ENCODE peak calls at places on chromosomes 16 and 17, in five cellular contexts. Q is GM12878, K is IMR-90, G is K562, V is HepG2. S is an unnamed sample.

GRCh38 chr16:10682604-10683003 is 12.1 kb downstream of the TEKT5 start:
- DNase-seq in Q (no peak), K (no peak), G (no peak), V (no peak), S (no peak)

GRCh38 chr16:69840975-69841374 is 78.8 kb downstream of the WWP2 start:
- DNase-seq in Q (no peak), K (no peak), G (no peak), V (no peak), S (no peak)

GRCh38 chr17:78046923-78047322 is 81.6 kb downstream of the TMC6 start:
- DNase-seq in Q (no peak), K (no peak), G (no peak), V (no peak), S (no peak)

GRCh38 chr17:67466251-67466650 is 89.2 kb downstream of the PITPNC1 start:
- DNase-seq in Q (no peak), K (no peak), G (no peak), V (no peak), S (no peak)

GRCh38 chr17:63150994-63151464 is 185.0 kb downstream of the TANC2 start:
- DNase-seq in Q (no peak), K (peak; percentile 80), G (no peak), V (no peak), S (peak; percentile 40)

GRCh38 chr17:28728364-28729200 is at the start of gene NEK8:
- DNase-seq in Q (peak; percentile 88), K (peak; percentile 90), G (peak; percentile 98), V (peak; percentile 94), S (peak; percentile 93)

GRCh38 chr16:75252946-75253911 is 1.8 kb upstream of the BCAR1 start:
- DNase-seq in Q (no peak), K (peak; percentile 74), G (no peak), V (no peak), S (no peak)

GRCh38 chr16:3094289-3095027 is 4.6 kb downstream of the ZSCAN10 start:
- DNase-seq in Q (no peak), K (peak; percentile 23), G (peak; percentile 69), V (peak; percentile 55), S (peak; percentile 59)

GRCh38 chr17:58238147-58238634 is at the start of gene LPO:
- DNase-seq in Q (no peak), K (no peak), G (no peak), V (no peak), S (no peak)

GRCh38 chr17:64466019-64466735 is 17.3 kb downstream of the MILR1 start:
- DNase-seq in Q (no peak), K (no peak), G (no peak), V (no peak), S (no peak)

GRCh38 chr16:75304521-75305363 is 53.3 kb upstream of the BCAR1 start:
- DNase-seq in Q (no peak), K (peak; percentile 89), G (peak; percentile 56), V (peak; percentile 67), S (no peak)

GRCh38 chr16:64791756-64792155 is 330.1 kb downstream of the CDH11 start:
- DNase-seq in Q (no peak), K (peak; percentile 20), G (no peak), V (no peak), S (no peak)

GRCh38 chr17:7178973-7179316 is 225 bp downstream of the ASGR1 start:
- DNase-seq in Q (no peak), K (no peak), G (no peak), V (no peak), S (no peak)

GRCh38 chr16:81600275-81600674 is 155.7 kb downstream of the CMIP start:
- DNase-seq in Q (no peak), K (peak; percentile 62), G (no peak), V (peak; percentile 84), S (peak; percentile 81)

GRCh38 chr16:2530629-2531318 is 434 bp downstream of the CEMP1 start:
- DNase-seq in Q (no peak), K (no peak), G (no peak), V (no peak), S (peak; percentile 46)

GRCh38 chr17:79695293-79696158 is 35.2 kb upstream of the ENPP7 start:
- DNase-seq in Q (no peak), K (no peak), G (no peak), V (no peak), S (peak; percentile 75)

GRCh38 chr16:1989209-1989825 is 453 bp upstream of the SYNGR3 start:
- DNase-seq in Q (no peak), K (no peak), G (no peak), V (no peak), S (no peak)

GRCh38 chr16:20875358-20875656 is 24.9 kb downstream of the DCUN1D3 start:
- DNase-seq in Q (no peak), K (no peak), G (no peak), V (no peak), S (no peak)

GRCh38 chr17:77693776-77694175 is 264.7 kb upstream of the TNRC6C start:
- DNase-seq in Q (no peak), K (no peak), G (no peak), V (no peak), S (no peak)

GRCh38 chr17:50956750-50957523 is 90.8 kb upstream of the TOB1 start:
- DNase-seq in Q (no peak), K (peak; percentile 54), G (peak; percentile 78), V (peak; percentile 70), S (peak; percentile 75)

GRCh38 chr17:1606352-1606985 is 22.2 kb downstream of the SLC43A2 start:
- DNase-seq in Q (no peak), K (no peak), G (no peak), V (no peak), S (no peak)

GRCh38 chr17:62085511-62086408 is 20.7 kb upstream of the MED13 start:
- DNase-seq in Q (no peak), K (peak; percentile 62), G (peak; percentile 22), V (peak; percentile 79), S (no peak)

GRCh38 chr17:65473363-65473762 is 88.1 kb downstream of the AXIN2 start:
- DNase-seq in Q (no peak), K (no peak), G (no peak), V (no peak), S (no peak)

DNA sequence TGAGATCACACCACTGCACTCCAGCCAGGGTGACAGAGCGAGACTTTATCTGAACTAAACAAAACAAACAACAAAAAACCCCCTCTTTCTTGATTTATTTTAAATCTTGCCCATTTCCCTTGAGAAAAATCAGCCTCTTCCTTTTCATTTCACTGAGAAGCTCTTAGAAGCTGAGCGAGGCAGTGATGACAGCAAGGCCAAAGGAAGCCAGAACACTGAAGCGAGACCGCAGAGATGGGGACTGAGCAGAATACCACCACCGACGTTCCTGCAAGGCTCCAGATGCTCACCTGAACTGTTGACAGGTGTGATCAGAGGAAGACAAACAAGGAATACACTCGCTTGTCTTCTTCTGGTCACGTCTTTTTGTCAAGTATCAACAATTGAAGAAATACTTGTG is 30.5 kb upstream of the IRF8 start:
- DNase-seq in Q (no peak), K (no peak), G (no peak), V (no peak), S (no peak)
- TF ChIP-seq MXI1 in Q (no peak), K (no peak), G (no peak), V (no peak), S (no peak)

DNA sequence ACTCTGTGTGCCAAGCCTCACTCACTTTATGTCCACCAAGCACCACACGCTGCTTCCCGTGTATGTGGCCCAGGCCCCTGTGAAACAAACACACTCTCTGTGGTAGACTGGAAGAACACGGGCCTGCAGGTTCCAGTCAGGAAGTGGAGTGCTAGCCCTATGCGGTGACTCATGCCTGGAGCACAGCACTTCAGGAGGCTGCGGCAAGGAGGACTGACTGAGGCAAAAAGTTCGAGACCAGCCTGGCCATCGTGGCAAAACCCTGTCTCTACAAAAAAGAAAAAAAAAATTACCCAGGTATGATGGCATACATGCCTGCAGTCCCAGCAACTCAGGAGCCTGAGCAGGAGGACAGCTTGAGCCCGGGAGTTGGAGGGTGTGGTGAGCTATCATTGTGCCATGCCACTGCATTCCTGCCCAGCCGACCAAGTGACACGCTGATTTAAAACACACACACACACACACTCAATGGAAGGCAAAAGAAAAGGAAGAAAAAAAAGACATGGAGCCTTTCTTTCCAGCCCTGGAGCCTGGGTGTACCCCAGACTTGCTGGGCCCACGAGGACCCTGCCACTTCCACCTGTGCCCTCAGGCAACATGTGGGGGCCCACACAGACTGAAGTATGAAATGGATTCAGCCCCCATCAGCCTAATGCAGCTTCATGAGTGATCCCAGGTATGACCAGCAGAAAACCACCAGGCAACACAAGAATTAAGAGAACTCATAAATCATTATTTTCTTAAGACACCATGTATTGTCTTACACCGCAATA is 126.6 kb downstream of the ANKRD11 start:
- DNase-seq in Q (no peak), K (peak; percentile 86), G (no peak), V (peak; percentile 51), S (peak; percentile 21)
- TF ChIP-seq MXI1 in Q (no peak), K (no peak), G (no peak), V (no peak), S (no peak)

GRCh38 chr17:33015716-33016346 is 24.2 kb downstream of the SPACA3 start:
- DNase-seq in Q (no peak), K (no peak), G (no peak), V (no peak), S (no peak)

GRCh38 chr17:33016920-33017319 is 25.3 kb downstream of the SPACA3 start:
- DNase-seq in Q (no peak), K (no peak), G (no peak), V (no peak), S (no peak)

GRCh38 chr17:33014751-33015150 is 23.1 kb downstream of the SPACA3 start:
- DNase-seq in Q (no peak), K (peak; percentile 14), G (no peak), V (peak; percentile 15), S (peak; percentile 77)

GRCh38 chr17:33013596-33014375 is 22.1 kb downstream of the SPACA3 start:
- DNase-seq in Q (no peak), K (peak; percentile 9), G (peak; percentile 36), V (no peak), S (no peak)

DNA sequence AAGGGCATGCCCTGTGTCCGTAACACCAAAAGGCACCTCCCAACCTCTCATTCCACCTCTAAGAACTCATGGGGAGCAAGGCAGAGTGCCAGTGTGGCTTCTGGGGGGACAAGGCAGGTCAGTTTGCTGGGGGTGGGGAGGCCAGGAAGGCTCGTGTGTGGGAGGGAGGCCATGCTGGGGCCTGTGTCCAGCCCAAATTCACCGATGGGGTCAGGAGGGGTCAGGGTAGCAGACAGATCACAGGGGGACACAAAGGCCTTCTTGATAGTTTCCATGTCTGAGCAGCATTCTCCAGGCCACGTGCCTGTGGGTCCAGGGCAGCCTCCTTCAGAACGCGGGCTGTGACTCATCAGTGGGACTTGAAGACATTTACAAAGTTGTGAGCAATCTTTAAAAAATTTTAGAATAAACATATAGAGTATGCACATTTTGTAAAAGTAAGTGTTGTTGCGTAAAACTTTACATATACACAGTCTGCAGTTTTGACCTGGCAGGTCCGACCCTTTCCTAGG is 20.9 kb downstream of the SPACA3 start:
- DNase-seq in Q (no peak), K (peak; percentile 98), G (peak; percentile 35), V (no peak), S (no peak)
- TF ChIP-seq MXI1 in Q (no peak), K (peak; percentile 88), G (no peak), V (no peak), S (no peak)

DNA sequence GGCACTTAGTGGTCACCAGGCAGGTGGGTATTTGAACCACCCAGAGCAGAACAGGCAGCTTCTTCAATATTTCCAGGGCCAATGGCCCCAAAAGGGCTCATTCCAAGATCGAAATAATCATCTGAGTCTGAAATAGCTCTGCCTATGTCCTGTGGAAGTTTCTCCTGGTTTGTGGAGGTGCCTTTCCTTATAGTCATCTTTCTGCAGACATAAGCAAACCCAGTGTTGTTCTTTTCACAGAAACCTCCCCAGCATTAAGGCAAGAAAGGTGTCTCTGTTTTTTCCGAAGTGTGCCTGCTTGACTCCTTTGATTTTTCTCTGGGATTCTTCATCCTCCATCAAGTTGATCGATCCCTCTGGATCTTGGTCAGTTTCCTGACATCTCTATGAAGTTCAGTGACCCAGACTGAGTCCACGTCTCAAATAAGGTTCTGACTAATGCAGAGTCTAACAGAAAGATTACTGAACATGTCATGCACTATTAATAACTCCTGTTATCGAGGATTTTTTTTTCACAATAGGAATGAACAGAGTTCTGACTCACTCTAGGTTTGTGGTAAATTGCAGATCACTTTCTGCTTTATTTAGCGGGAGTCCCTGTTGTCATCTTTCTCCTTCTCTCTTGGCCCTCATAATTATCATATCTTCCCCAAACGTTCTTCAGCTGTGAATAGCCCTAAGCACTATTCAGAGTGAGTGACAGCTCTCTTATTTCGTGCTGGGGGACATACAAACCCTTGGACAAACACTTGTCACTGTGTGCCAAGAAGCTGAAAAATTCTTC is 1.5 kb downstream of the LRRC3C start:
- DNase-seq in Q (no peak), K (peak; percentile 96), G (no peak), V (no peak), S (no peak)
- TF ChIP-seq MXI1 in Q (no peak), K (no peak), G (no peak), V (no peak), S (no peak)